ENCODE peak calls at places on chromosomes 12 and 14, in seven cellular contexts. M is A549, N is OCI-LY7, P is ascending aorta, A is body of pancreas, U is H9, J is fibroblast of lung. S is an unnamed sample.

GRCh38 chr14:99541677-99542470 is 60.7 kb downstream of the CCNK start:
- DNase-seq in M (no peak), N (no peak), P (no peak), A (no peak), U (no peak), J (no peak), S (no peak)

GRCh38 chr14:70660967-70661871 is 19.5 kb downstream of the TTC9 start:
- DNase-seq in M (no peak), N (peak; percentile 82), P (no peak), A (peak; percentile 22), U (no peak), J (no peak), S (no peak)

GRCh38 chr12:124432376-124432775 is 135.0 kb downstream of the NCOR2 start:
- DNase-seq in M (no peak), N (no peak), P (no peak), A (no peak), U (no peak), J (no peak), S (no peak)

GRCh38 chr12:109879332-109880048 is 851 bp downstream of the GLTP start:
- DNase-seq in M (no peak), N (no peak), P (no peak), A (peak; percentile 24), U (no peak), J (no peak), S (no peak)

GRCh38 chr14:51478241-51478640 is 173.5 kb upstream of the FRMD6 start:
- DNase-seq in M (no peak), N (no peak), P (no peak), A (no peak), U (no peak), J (peak; percentile 56), S (no peak)

GRCh38 chr12:65526311-65526710 is 247.8 kb downstream of the MSRB3 start:
- DNase-seq in M (no peak), N (no peak), P (no peak), A (no peak), U (no peak), J (no peak), S (no peak)

GRCh38 chr12:92989715-92990484 is 60.8 kb upstream of the EEA1 start:
- DNase-seq in M (no peak), N (no peak), P (no peak), A (no peak), U (no peak), J (no peak), S (no peak)

GRCh38 chr14:91870001-91870400 is 2.7 kb upstream of the TC2N start:
- DNase-seq in M (peak; percentile 15), N (no peak), P (no peak), A (no peak), U (no peak), J (no peak), S (no peak)

GRCh38 chr14:36510078-36510799 is 9.8 kb downstream of the NKX2-1 start:
- DNase-seq in M (no peak), N (no peak), P (no peak), A (no peak), U (peak; percentile 63), J (no peak), S (no peak)

GRCh38 chr12:88556213-88556612 is 24.1 kb downstream of the KITLG start:
- DNase-seq in M (no peak), N (no peak), P (no peak), A (no peak), U (no peak), J (no peak), S (no peak)

GRCh38 chr14:93033983-93034670 is 81.6 kb downstream of the ITPK1 start:
- DNase-seq in M (no peak), N (peak; percentile 63), P (no peak), A (no peak), U (peak; percentile 58), J (no peak), S (no peak)

GRCh38 chr14:23154876-23155587 is 28.4 kb downstream of the SLC7A8 start:
- DNase-seq in M (peak; percentile 41), N (no peak), P (peak; percentile 70), A (peak; percentile 85), U (peak; percentile 80), J (peak; percentile 95), S (peak; percentile 91)

GRCh38 chr14:69231486-69231885 is 28.5 kb upstream of the GALNT16 start:
- DNase-seq in M (no peak), N (no peak), P (no peak), A (no peak), U (no peak), J (no peak), S (no peak)

GRCh38 chr14:81450100-81450531 is 50.0 kb upstream of the STON2 start:
- DNase-seq in M (no peak), N (no peak), P (no peak), A (no peak), U (peak; percentile 63), J (peak; percentile 38), S (peak; percentile 72)

GRCh38 chr12:116766285-116766684 is 28.2 kb downstream of the RNFT2 start:
- DNase-seq in M (no peak), N (no peak), P (no peak), A (no peak), U (no peak), J (no peak), S (no peak)

GRCh38 chr12:11814362-11814761 is 164.9 kb downstream of the ETV6 start:
- DNase-seq in M (no peak), N (no peak), P (no peak), A (no peak), U (no peak), J (peak; percentile 81), S (no peak)

GRCh38 chr12:131845121-131845520 is 16.9 kb downstream of the MMP17 start:
- DNase-seq in M (no peak), N (no peak), P (no peak), A (no peak), U (no peak), J (no peak), S (no peak)

GRCh38 chr12:97835541-97835940 is 372.9 kb downstream of the RMST start:
- DNase-seq in M (no peak), N (no peak), P (no peak), A (no peak), U (no peak), J (no peak), S (no peak)

GRCh38 chr14:28784262-28785021 is 17.9 kb downstream of the FOXG1 start:
- DNase-seq in M (no peak), N (no peak), P (no peak), A (no peak), U (no peak), J (no peak), S (no peak)

GRCh38 chr12:40238221-40238902 is 13.6 kb downstream of the LRRK2 start:
- DNase-seq in M (peak; percentile 16), N (no peak), P (no peak), A (no peak), U (no peak), J (no peak), S (no peak)

GRCh38 chr12:78703820-78704525 is 160.6 kb upstream of the SYT1 start:
- DNase-seq in M (peak; percentile 78), N (no peak), P (no peak), A (no peak), U (no peak), J (peak; percentile 69), S (no peak)

GRCh38 chr12:42756841-42757661 is 167.5 kb upstream of the PRICKLE1 start:
- DNase-seq in M (peak; percentile 79), N (no peak), P (no peak), A (peak; percentile 50), U (peak; percentile 95), J (peak; percentile 57), S (no peak)

GRCh38 chr14:102363182-102363952 is 626 bp downstream of the TECPR2 start:
- DNase-seq in M (peak; percentile 16), N (peak; percentile 29), P (no peak), A (no peak), U (no peak), J (peak; percentile 30), S (peak; percentile 76)

GRCh38 chr12:103840881-103841689 is at the start of gene NT5DC3:
- DNase-seq in M (peak; percentile 91), N (peak; percentile 89), P (peak; percentile 23), A (peak; percentile 85), U (peak; percentile 92), J (peak; percentile 81), S (peak; percentile 76)
- TF ChIP-seq CTCF in M (no peak), N (no peak), P (no peak), A (peak; percentile 33), U (no peak), J (no peak), S (no peak)

GRCh38 chr14:74508292-74508731 is 14.7 kb downstream of the ISCA2 start:
- DNase-seq in M (peak; percentile 41), N (no peak), P (no peak), A (no peak), U (peak; percentile 90), J (no peak), S (no peak)

GRCh38 chr14:74506408-74506807 is 12.8 kb downstream of the ISCA2 start:
- DNase-seq in M (no peak), N (peak; percentile 66), P (no peak), A (no peak), U (no peak), J (no peak), S (no peak)

GRCh38 chr14:74507085-74507484 is 13.5 kb downstream of the ISCA2 start:
- DNase-seq in M (no peak), N (no peak), P (no peak), A (no peak), U (no peak), J (no peak), S (no peak)

GRCh38 chr14:74508844-74509428 is 15.4 kb downstream of the ISCA2 start:
- DNase-seq in M (no peak), N (no peak), P (no peak), A (no peak), U (no peak), J (no peak), S (no peak)

DNA sequence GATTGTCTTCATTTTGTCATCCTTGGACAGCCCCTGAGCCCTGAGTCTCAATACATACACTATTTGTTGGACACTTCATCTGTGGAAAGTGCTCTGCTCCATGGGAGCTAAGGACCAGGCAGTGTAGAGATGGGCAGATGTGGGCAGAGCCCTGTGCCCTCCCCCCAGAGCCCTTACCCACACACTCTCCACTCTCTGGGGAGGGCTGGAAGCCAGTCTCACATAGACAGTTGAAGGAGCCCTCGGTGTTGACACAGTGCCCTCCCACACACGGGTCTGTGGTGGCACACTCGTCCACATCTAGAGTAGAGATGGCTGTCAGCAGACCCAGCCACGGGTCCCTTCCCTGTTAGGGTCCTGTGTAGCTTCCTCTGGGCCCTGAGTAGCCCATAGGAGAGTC is 14.2 kb downstream of the ISCA2 start:
- DNase-seq in M (no peak), N (no peak), P (no peak), A (no peak), U (no peak), J (no peak), S (no peak)
- TF ChIP-seq CTCF in M (no peak), N (no peak), P (no peak), A (no peak), U (no peak), J (no peak), S (no peak)

GRCh38 chr12:52428121-52428520 is 6.0 kb downstream of the KRT75 start:
- DNase-seq in M (no peak), N (peak; percentile 9), P (no peak), A (no peak), U (peak; percentile 54), J (no peak), S (no peak)
- TF ChIP-seq CTCF in M (no peak), N (peak; percentile 53), P (no peak), A (no peak), U (peak; percentile 48), J (no peak), S (no peak)

DNA sequence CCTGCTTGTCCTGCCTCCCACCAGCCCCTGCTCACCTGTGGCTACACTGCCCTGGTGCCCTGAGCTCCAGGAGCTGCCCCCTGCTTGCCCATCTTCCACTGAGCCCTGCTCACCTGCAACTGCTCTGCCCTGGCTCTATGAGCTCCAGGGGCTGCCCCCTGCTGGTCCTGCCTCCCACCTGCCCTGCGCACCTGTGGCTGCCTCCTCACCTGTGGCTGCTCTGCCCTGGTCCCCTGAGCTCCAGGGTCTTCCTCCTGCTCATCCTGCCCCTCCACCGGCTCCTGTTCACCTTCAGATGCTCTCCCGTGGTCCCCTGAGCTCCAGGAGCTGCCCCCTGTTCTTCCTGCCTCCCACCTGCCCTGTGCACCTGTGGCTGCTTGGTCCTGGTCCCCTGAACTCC is 247.6 kb downstream of the TMEM121 start:
- DNase-seq in M (no peak), N (peak; percentile 17), P (no peak), A (no peak), U (no peak), J (no peak), S (no peak)
- TF ChIP-seq CTCF in M (no peak), N (peak; percentile 64), P (no peak), A (peak; percentile 8), U (no peak), J (no peak), S (no peak)